ENCODE peak calls at places on chromosomes 13 and 19, in nine cellular contexts. M, L, U, N, H, G, Z, Q and O are unnamed samples.

GRCh38 chr13:43136940-43137574 is 113.7 kb downstream of the DNAJC15 start:
- DNase-seq in H (no peak), Q (no peak), G (no peak), Z (no peak), U (no peak), L (no peak), N (no peak), M (no peak), O (no peak)

GRCh38 chr13:42246541-42246940 is 25.4 kb upstream of the AKAP11 start:
- DNase-seq in G (no peak), U (no peak), L (no peak), M (no peak), Z (no peak), N (no peak), Q (no peak), H (no peak), O (no peak)

GRCh38 chr13:23922005-23922932 is 25.0 kb upstream of the C1QTNF9B start:
- DNase-seq in L (no peak), N (no peak), Z (no peak), Q (no peak), M (no peak), U (no peak), G (no peak), H (no peak), O (no peak)

GRCh38 chr19:47157455-47158321 is 27.1 kb downstream of the SAE1 start:
- DNase-seq in Q (peak), G (no peak), L (peak), U (peak), Z (no peak), M (peak), N (peak), H (peak), O (no peak)

GRCh38 chr13:40790232-40790631 is 821 bp downstream of the SLC25A15 start:
- DNase-seq in L (no peak), U (no peak), N (no peak), H (no peak), M (no peak), Q (no peak), Z (no peak), G (no peak), O (no peak)

GRCh38 chr19:34837262-34837661 is 64.2 kb upstream of the ZNF599 start:
- DNase-seq in N (no peak), H (peak), Z (no peak), M (no peak), L (no peak), Q (no peak), G (no peak), U (no peak), O (no peak)

GRCh38 chr13:34734932-34735331 is 207.1 kb upstream of the NBEA start:
- DNase-seq in Z (no peak), Q (no peak), U (no peak), H (no peak), N (no peak), G (no peak), L (no peak), M (no peak), O (no peak)

GRCh38 chr19:38949580-38950367 is 19.0 kb downstream of the MRPS12 start:
- DNase-seq in U (peak), Q (no peak), L (peak), G (no peak), H (peak), N (peak), Z (no peak), M (peak), O (no peak)

GRCh38 chr13:71054358-71054757 is 812.6 kb downstream of the DACH1 start:
- DNase-seq in Q (no peak), L (no peak), Z (no peak), N (no peak), M (no peak), U (no peak), H (no peak), G (no peak), O (no peak)
- TF ChIP-seq CTCF in Q (no peak), L (no peak), Z (no peak), N (no peak), M (no peak), U (no peak), H (no peak), G (no peak), O (no peak)

DNA sequence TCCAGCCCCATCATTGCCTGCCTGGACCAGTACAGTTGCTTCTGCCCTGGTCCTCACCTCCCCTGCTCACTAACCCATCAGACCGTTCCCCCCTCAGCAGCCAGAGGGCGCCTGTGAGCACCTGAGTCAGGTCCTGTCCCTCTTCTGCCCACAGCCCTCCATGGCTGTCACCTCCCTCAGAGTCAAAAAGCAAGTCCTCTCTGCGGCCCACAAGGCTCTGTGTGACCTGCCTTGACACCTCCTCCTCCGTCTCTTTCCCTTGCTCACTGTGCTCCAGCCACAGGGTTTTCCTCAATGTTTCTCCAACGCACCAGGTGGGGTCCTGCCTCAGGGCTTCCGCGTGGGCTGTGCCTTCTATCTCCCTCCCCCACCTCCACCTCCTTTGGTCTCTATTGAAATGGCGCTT is 29.4 kb upstream of the PTPRS start:
- DNase-seq in M (no peak), U (peak), N (no peak), Z (no peak), L (peak), G (no peak), H (no peak), Q (no peak), O (no peak)
- TF ChIP-seq CTCF in M (peak), U (no peak), N (no peak), Z (peak), L (peak), G (peak), H (no peak), Q (peak), O (peak)

DNA sequence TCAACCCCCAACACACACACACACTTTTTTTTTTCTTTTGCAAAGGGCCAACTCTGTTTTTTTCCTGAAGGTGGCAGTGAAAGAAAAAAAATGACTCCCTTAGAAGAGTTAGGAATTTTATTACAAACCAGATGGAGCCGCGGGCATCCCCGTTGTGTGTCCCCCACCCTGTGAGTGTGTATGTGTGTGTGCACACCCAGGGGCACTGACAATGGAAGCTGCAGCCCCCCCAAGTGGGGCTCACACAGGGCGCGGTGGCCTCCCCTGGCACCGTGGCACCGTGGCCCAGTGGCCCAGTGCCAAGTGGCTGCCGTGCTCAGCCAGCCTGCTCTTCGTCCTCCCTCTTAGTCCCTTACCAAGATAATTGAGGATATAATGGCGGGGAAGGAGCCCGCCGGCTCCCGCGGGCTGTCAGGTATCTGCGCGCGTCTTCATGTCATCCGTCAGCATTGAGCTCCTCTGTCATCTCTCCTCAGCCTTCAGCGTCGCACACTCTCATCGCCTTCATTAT is 314.1 kb downstream of the ZNF536 start:
- DNase-seq in Q (no peak), N (peak), Z (no peak), U (peak), L (no peak), M (peak), H (no peak), G (no peak), O (no peak)
- TF ChIP-seq CTCF in Q (no peak), N (no peak), Z (no peak), U (no peak), L (no peak), M (no peak), H (no peak), G (peak), O (peak)

DNA sequence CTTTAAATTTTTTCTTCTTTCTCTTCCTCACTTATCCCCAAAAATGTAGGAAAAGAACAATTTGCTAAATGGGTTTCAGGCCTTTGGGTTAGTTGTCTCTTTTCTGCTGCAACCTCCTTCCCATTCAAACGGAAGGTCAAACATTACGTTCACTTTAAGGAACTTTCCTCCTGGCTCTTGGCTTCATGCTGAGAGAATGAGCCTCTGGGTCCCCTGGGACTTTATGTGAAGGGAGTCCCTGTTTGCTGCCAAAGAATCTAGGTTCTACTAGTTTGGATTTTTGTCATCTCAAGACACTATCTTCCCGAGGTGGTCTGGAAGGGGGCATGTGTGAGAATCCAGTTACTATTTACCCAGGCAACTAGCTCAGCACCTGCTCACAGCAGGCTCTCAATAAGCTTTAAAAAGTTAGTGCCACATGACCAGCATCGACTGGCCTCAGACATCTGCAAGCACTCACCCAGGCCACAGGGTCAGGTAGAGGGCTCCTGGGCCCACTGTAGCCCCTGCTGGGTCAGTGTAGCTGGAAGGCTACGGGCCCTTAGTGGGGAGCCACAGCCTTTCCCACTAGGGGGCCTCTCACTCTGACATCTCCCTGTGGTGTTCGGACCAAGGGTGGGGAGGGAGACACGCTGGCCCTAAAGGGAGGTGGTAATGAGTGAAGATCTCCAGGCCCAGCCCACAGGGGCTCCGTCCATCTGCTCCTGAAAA is 40.5 kb downstream of the FAM124A start:
- DNase-seq in L (no peak), N (no peak), H (no peak), Z (no peak), M (no peak), G (no peak), Q (no peak), U (no peak), O (no peak)
- TF ChIP-seq CTCF in L (no peak), N (no peak), H (peak), Z (no peak), M (peak), G (peak), Q (peak), U (no peak), O (no peak)

GRCh38 chr19:12983561-12984142 is 11.6 kb upstream of the NFIX start:
- DNase-seq in U (no peak), H (peak), G (no peak), Q (peak), L (peak), M (peak), N (no peak), Z (peak), O (no peak)

GRCh38 chr19:12984143-12984627 is 11.1 kb upstream of the NFIX start:
- DNase-seq in G (no peak), L (no peak), Z (no peak), H (no peak), Q (no peak), U (no peak), M (peak), N (no peak), O (no peak)

GRCh38 chr19:12983091-12983490 is 12.2 kb upstream of the NFIX start:
- DNase-seq in M (no peak), U (no peak), Z (no peak), N (no peak), Q (no peak), G (no peak), H (no peak), L (no peak), O (no peak)

GRCh38 chr19:12985049-12985776 is 10.1 kb upstream of the NFIX start:
- DNase-seq in L (no peak), Q (no peak), G (no peak), H (peak), U (peak), Z (peak), M (peak), N (peak), O (no peak)

DNA sequence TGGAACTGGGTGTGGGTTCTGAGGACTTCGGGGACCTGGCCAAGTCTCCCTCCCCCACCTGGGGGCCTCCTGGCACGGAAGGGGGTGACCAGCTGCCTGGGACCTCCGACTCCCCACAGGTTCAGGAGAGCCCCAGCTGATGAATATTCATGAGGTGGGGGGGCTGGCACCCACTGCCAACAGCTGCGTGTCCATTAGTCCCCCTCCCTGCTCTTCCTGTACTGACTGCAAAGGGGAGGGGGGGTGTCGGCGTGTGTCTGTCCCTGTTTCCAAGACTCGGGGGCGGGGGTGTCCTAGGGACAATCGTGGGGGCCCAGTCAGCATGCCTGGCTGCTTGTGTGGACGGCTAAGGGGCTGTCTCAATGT is 10.6 kb upstream of the NFIX start:
- DNase-seq in L (no peak), Z (no peak), G (no peak), M (no peak), H (peak), N (no peak), Q (no peak), U (no peak), O (no peak)
- TF ChIP-seq CTCF in L (no peak), Z (no peak), G (no peak), M (no peak), H (no peak), N (no peak), Q (no peak), U (no peak), O (no peak)

DNA sequence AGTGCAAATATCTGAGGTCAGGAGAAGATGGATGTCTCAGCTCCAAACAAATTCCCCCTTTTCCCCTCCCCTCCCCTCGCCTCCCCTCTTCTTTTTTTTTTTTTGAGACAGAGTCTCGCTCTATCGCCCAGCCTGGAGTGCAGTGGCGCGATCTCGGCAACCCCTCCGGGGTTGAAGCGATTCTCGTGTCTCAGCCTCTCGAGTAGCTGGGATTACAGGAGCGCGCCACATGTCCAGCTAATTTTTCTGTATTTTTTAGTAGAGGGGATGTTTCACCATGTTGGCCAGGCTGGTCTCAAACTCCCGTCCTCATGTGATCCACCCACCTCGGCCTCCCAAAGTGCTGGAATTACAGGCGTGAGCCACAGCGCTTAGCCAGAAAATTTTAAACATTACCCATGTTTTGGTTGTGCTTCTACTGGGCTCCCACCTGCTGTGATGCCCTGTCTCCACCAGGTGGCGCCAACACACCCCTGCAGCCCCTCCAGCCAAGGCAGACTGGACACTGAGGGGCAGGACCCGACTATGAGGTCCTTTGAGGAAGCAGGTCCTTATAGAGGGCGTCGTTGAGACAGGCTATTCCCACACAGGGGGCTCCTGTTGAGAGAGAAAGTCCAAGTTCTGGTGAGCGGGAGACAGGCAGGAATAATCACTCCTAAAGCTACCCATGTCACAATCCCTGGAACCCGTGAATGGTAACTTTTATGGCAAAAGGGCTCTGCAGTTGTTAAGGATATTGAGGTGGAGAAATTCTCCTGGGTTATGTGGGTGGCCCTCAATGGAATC is 6.3 kb downstream of the ERICH4 start:
- DNase-seq in G (no peak), M (peak), Z (peak), H (peak), U (peak), N (no peak), Q (peak), L (peak), O (no peak)
- TF ChIP-seq CTCF in G (peak), M (peak), Z (peak), H (peak), U (no peak), N (peak), Q (peak), L (peak), O (peak)

DNA sequence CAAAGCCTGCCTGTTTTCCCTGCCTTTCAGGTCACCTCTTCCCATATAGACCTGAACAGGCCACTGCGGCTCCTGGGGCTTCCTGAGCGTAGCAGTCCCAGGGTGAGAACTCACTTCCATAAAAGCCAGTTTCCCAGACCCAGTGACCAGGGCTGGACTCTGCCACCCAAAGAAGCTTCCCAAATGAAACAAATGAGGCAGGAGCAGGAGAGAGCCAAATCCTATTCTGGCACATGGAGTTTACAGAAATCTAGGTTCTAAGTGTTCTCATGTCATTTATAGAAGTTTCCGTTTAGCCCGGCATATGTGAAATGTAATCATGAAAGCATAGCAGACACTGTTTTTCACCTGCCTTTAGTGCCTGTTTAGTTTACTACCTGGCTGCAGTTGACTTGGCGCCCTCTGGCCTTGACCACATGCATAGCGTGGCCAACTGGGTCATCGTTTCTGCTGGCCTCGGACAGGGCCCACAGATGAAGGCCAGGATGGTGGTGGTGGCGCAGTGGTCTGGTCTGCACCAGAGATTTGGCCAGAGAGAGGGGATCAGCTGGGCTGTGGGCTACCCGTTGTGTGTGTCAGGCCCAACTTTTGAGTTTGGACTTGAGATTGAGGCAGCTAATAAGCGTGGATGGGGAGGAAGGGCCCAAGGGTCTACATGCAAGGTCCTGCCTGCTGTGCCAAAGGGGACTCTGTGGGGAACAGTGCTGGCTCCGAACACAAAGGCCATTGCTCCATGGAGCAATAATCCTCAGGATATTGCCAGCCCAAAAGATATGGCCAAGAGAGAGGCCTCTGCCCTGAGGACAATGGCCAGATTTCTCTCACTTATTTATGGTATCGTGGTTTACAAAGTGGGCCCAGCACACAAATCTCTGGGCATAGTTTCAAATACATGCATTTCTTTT is 43.3 kb downstream of the NFIX start:
- DNase-seq in G (no peak), Q (no peak), Z (no peak), M (no peak), U (no peak), L (no peak), H (peak), N (no peak), O (no peak)
- TF ChIP-seq CTCF in G (no peak), Q (no peak), Z (no peak), M (no peak), U (no peak), L (no peak), H (no peak), N (no peak), O (no peak)

GRCh38 chr19:4184718-4185352 is 2.3 kb downstream of the ANKRD24 start:
- DNase-seq in Z (no peak), G (no peak), U (no peak), Q (no peak), M (no peak), N (no peak), H (no peak), L (no peak), O (no peak)

GRCh38 chr19:4187313-4188122 is 5.0 kb downstream of the ANKRD24 start:
- DNase-seq in U (no peak), L (no peak), M (no peak), Q (no peak), G (no peak), N (no peak), Z (no peak), H (no peak), O (no peak)

GRCh38 chr19:4183967-4184717 is 1.7 kb downstream of the ANKRD24 start:
- DNase-seq in L (no peak), G (no peak), Q (no peak), H (no peak), U (no peak), M (no peak), Z (no peak), N (no peak), O (no peak)

GRCh38 chr19:4185413-4186086 is 3.1 kb downstream of the ANKRD24 start:
- DNase-seq in U (no peak), L (no peak), G (no peak), M (no peak), Z (no peak), N (no peak), Q (no peak), H (no peak), O (no peak)

GRCh38 chr19:4186087-4186993 is 3.9 kb downstream of the ANKRD24 start:
- DNase-seq in Z (peak), G (no peak), Q (peak), H (peak), N (no peak), U (peak), M (peak), L (peak), O (peak)
- TF ChIP-seq CTCF in Z (peak), G (peak), Q (peak), H (peak), N (peak), U (no peak), M (peak), L (peak), O (peak)

GRCh38 chr19:44585371-44586141 is 27.8 kb upstream of the IGSF23 start:
- DNase-seq in U (peak), G (peak), Z (no peak), L (no peak), N (no peak), H (no peak), Q (no peak), M (peak), O (no peak)
- TF ChIP-seq CTCF in U (no peak), G (peak), Z (peak), L (no peak), N (no peak), H (no peak), Q (peak), M (no peak), O (no peak)

GRCh38 chr13:76667551-76667950 is 218.7 kb downstream of the KCTD12 start:
- DNase-seq in U (no peak), M (peak), G (peak), L (no peak), H (peak), Q (peak), N (no peak), Z (no peak), O (no peak)
- TF ChIP-seq CTCF in U (no peak), M (peak), G (peak), L (no peak), H (peak), Q (peak), N (no peak), Z (no peak), O (peak)